ENCODE peak calls at places on chromosomes 16 and 17, in seven cellular contexts. T is thoracic aorta, K is Peyer's patch, F is psoas muscle, Q is A549, J is body of pancreas, L is IMR-90. Y is an unnamed sample.

GRCh38 chr17:31489295-31490018 is 98.0 kb downstream of the RAB11FIP4 start:
- DNase-seq in F (no peak), K (peak; percentile 92), T (no peak), L (no peak), J (peak; percentile 94), Q (no peak), Y (peak; percentile 80)

GRCh38 chr16:87487361-87487924 is 5.4 kb downstream of the ZCCHC14 start:
- DNase-seq in T (no peak), Q (no peak), F (peak; percentile 61), J (peak; percentile 91), L (no peak), K (peak; percentile 82), Y (peak; percentile 85)

GRCh38 chr16:2295056-2295798 is 27.3 kb upstream of the RNPS1 start:
- DNase-seq in J (no peak), L (no peak), T (no peak), Q (no peak), F (no peak), K (no peak), Y (no peak)

GRCh38 chr17:4375039-4375748 is 8.7 kb upstream of the UBE2G1 start:
- DNase-seq in K (peak; percentile 72), F (no peak), J (no peak), T (no peak), L (no peak), Q (no peak), Y (no peak)

GRCh38 chr17:29584452-29585079 is 4.9 kb downstream of the GIT1 start:
- DNase-seq in Q (no peak), F (no peak), T (no peak), J (no peak), L (no peak), K (no peak), Y (peak; percentile 67)

GRCh38 chr16:82033683-82034300 is 1.3 kb upstream of the HSD17B2 start:
- DNase-seq in Q (no peak), J (no peak), F (no peak), T (no peak), K (peak; percentile 83), L (no peak), Y (no peak)

GRCh38 chr16:80619824-80620223 is 79.0 kb downstream of the DYNLRB2 start:
- DNase-seq in L (no peak), J (no peak), F (no peak), Q (no peak), K (no peak), T (no peak), Y (no peak)

GRCh38 chr17:29066603-29067002 is 23.7 kb downstream of the PIPOX start:
- DNase-seq in L (no peak), T (no peak), Q (no peak), F (no peak), J (no peak), K (no peak), Y (no peak)

GRCh38 chr16:1503110-1503955 is 10.2 kb downstream of the TELO2 start:
- DNase-seq in L (no peak), K (no peak), J (no peak), Q (no peak), F (peak; percentile 1), T (no peak), Y (no peak)

GRCh38 chr16:86010680-86011141 is 111.7 kb downstream of the IRF8 start:
- DNase-seq in T (no peak), Q (no peak), L (no peak), F (no peak), J (no peak), K (peak; percentile 64), Y (peak; percentile 40)

GRCh38 chr16:73015612-73016487 is 32.1 kb downstream of the ZFHX3 start:
- DNase-seq in L (no peak), Q (peak; percentile 29), F (peak; percentile 40), J (peak; percentile 91), K (peak; percentile 40), T (no peak), Y (peak; percentile 88)

GRCh38 chr17:29241015-29241963 is 5.4 kb upstream of the CRYBA1 start:
- DNase-seq in K (no peak), F (peak; percentile 67), Q (peak; percentile 97), T (peak; percentile 74), L (peak; percentile 98), J (peak; percentile 19), Y (no peak)

GRCh38 chr17:2964831-2965230 is 98.6 kb downstream of the OR1D5 start:
- DNase-seq in F (no peak), Q (no peak), K (no peak), J (no peak), L (no peak), T (no peak), Y (peak; percentile 38)

DNA sequence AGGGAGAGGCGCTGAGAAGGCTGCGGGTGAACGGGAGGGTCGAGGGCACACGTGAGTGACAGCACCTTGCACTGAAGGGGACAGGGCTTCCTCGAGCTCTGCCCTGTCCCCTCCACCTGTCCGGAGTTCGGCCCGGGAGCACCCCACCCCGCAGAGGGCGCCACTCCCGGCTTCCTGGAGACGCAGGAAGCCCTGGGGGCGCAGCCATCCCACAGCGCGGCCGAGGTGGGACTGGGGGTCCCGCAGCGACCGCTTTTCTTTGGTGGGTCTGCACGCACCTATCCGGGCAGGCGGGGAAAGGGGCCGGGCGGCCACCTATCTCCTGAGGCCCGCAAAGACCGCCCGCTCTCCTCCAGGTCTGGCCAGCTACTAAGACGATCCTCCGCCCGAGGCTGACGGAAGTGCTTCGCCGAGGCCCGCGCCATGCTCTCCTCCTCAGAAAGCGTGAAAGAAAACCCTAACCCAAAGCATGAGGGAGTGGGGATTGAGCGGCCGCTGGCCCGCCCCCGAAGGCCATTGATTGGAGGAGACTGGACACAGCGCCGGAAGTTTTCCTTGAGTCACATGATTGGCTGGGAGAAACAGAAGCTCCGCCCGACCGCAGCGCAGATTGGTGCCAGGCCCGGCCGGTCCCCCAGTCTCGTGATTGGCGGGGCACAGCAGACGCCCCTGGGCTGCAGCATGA is 34.4 kb downstream of the DDX19A start:
- DNase-seq in L (peak; percentile 96), Q (peak; percentile 92), J (peak; percentile 95), F (peak; percentile 96), T (peak; percentile 89), K (peak; percentile 99), Y (peak; percentile 98)
- TF ChIP-seq CTCF in L (peak; percentile 26), Q (peak; percentile 40), J (no peak), F (peak; percentile 34), T (no peak), K (peak; percentile 9), Y (peak; percentile 32)

DNA sequence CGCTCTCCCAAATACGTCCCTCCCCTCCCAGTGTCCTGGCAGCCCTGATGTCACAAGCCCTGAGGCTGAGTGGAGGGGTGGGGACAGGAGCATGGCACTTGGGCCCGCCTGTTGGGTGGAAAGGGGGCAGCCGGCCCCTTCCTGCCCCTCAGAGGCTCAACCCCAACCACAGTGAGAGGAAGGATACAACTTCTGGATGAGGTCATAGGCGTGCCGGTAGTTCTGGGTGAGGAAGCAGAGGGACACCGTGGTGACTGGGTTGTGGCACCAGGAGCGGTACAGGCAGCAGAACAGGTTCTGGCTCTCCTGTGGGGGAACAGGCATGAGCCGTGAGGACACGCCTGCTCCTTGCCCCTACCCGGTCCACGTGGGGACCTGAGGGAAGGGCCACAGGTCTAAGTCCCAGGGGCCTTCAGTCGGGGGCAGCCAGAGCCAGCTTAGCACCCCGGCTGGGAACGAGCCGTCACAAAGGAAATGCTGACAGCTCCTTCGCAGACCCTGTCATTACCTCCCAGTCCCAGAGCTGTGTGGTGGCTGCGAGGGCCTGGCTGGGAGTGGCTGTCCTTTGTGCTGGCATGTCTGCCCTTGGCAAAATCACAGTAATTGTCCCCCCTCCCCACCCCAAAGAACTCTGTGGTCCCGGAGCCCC is 11.2 kb upstream of the MTSS2 start:
- DNase-seq in Q (no peak), F (no peak), T (no peak), K (no peak), J (no peak), L (no peak), Y (peak; percentile 82)
- H3K4me3 ChIP-seq in Q (no peak overlapping the region), F (no peak overlapping the region), T (no peak overlapping the region), K (no peak overlapping the region), J (no peak overlapping the region), L (no peak overlapping the region), Y (no peak overlapping the region)

GRCh38 chr16:56941092-56941491 is 9.2 kb downstream of the HERPUD1 start:
- DNase-seq in L (no peak), J (no peak), K (no peak), T (no peak), F (no peak), Q (no peak), Y (no peak)
- H3K4me1 ChIP-seq in L (peaks cover 6% of the 10 kb centered on the region), J (peaks cover 93% of the 10 kb centered on the region), K (peaks cover 21% of the 10 kb centered on the region), T (peaks cover 20% of the 10 kb centered on the region), F (peaks cover 6% of the 10 kb centered on the region), Q (peaks cover 9% of the 10 kb centered on the region), Y (peaks cover 69% of the 10 kb centered on the region)

GRCh38 chr16:67398546-67399217 is 5.4 kb upstream of the TPPP3 start:
- DNase-seq in J (no peak), T (no peak), L (no peak), K (no peak), F (no peak), Q (no peak), Y (no peak)

GRCh38 chr16:67397812-67398545 is 4.7 kb upstream of the TPPP3 start:
- DNase-seq in L (no peak), T (no peak), F (no peak), J (no peak), K (no peak), Q (no peak), Y (no peak)

GRCh38 chr16:67399218-67399733 is 6.0 kb upstream of the TPPP3 start:
- DNase-seq in F (peak; percentile 42), K (peak; percentile 70), J (peak; percentile 58), Q (peak; percentile 52), T (no peak), L (no peak), Y (peak; percentile 83)

GRCh38 chr16:67400901-67401300 is 7.6 kb upstream of the TPPP3 start:
- DNase-seq in F (no peak), K (no peak), Q (no peak), J (no peak), T (no peak), L (no peak), Y (no peak)

DNA sequence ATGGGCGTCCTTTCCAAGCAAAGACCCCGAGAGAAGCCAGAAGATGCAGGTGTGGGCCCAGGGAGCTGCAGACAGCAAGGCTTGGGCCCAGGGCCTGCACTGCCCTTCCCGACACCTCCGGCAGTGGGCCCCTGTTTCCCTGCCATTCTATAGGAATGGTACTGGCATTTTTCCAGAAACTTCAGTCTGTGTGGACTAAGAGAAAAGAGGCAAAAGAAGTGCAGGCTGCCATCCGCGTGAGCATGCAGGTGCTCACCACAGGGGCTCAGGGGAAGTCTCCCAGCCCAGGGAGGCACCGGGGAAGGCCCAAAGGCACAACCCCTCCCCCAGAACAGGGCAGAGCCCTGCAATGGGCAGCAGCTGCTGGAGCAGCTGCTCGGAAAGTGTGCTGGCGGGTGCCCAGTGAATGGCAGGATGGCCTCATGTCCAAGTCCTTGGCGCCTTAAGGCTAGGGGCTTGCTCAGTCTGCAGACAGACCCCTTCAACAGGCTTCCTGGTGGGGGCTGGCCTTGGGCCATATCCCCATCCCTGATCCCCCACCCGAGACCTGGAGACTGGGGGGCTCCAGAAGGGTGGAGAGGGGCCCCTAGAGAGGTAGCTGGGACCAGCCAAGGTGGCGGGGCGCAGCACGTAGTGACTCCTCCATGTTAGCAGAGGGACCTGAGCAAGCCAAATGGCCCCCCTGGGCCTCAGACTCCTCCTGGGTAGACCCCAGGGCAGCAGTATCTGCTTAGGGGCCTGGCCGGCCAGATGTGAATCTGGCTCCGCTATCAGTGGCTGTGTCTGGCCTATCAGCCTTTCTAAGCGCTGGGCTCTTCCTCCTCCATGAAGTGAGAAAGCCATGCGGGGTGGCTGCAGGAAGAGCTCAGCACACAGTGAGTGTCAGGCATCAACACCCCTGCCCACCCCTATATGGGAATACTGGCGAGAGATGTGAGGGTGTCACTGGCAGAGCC is 6.7 kb upstream of the TPPP3 start:
- DNase-seq in K (no peak), Q (no peak), T (no peak), F (peak; percentile 41), J (no peak), L (no peak), Y (no peak)
- TF ChIP-seq CTCF in K (no peak), Q (no peak), T (no peak), F (no peak), J (peak; percentile 2), L (no peak), Y (no peak)